ENCODE peak calls at places on chromosomes 5 and 9, in five cellular contexts. One of them, this sample, is unnamed.

GRCh38 chr9:136599811-136600660 is 54.2 kb upstream of the NOTCH1 start:
- DNase-seq in GM12891: no peak
- DNase-seq in heart right ventricle: no peak
- DNase-seq in mesendoderm: peak; percentile 50
- DNase-seq in NCI-H2029: no peak
- DNase-seq in this sample: no peak

GRCh38 chr5:127876384-127876783 is 173.2 kb downstream of the CCDC192 start:
- DNase-seq in GM12891: no peak
- DNase-seq in heart right ventricle: no peak
- DNase-seq in mesendoderm: no peak
- DNase-seq in NCI-H2029: no peak
- DNase-seq in this sample: no peak

GRCh38 chr5:77305921-77306320 is 95.4 kb downstream of the PDE8B start:
- DNase-seq in GM12891: no peak
- DNase-seq in heart right ventricle: no peak
- DNase-seq in mesendoderm: no peak
- DNase-seq in NCI-H2029: no peak
- DNase-seq in this sample: no peak

GRCh38 chr9:16964228-16964627 is 93.8 kb upstream of the BNC2 start:
- DNase-seq in GM12891: no peak
- DNase-seq in heart right ventricle: no peak
- DNase-seq in mesendoderm: peak; percentile 52
- DNase-seq in NCI-H2029: no peak
- DNase-seq in this sample: no peak

GRCh38 chr9:115118471-115119156 is 657 bp upstream of the TNC start:
- DNase-seq in GM12891: no peak
- DNase-seq in heart right ventricle: peak; percentile 21
- DNase-seq in mesendoderm: peak; percentile 98
- DNase-seq in NCI-H2029: peak; percentile 45
- DNase-seq in this sample: no peak

GRCh38 chr9:134624827-134625181 is 16.8 kb upstream of the COL5A1 start:
- DNase-seq in GM12891: no peak
- DNase-seq in heart right ventricle: no peak
- DNase-seq in mesendoderm: peak; percentile 87
- DNase-seq in NCI-H2029: no peak
- DNase-seq in this sample: no peak

GRCh38 chr9:124696101-124696500 is 75.0 kb downstream of the NR6A1 start:
- DNase-seq in GM12891: no peak
- DNase-seq in heart right ventricle: no peak
- DNase-seq in mesendoderm: peak; percentile 49
- DNase-seq in NCI-H2029: no peak
- DNase-seq in this sample: no peak

GRCh38 chr9:6014668-6015270 is 655 bp downstream of the RANBP6 start:
- DNase-seq in GM12891: no peak
- DNase-seq in heart right ventricle: no peak
- DNase-seq in mesendoderm: peak; percentile 64
- DNase-seq in NCI-H2029: no peak
- DNase-seq in this sample: no peak

GRCh38 chr5:33311893-33312292 is 128.9 kb upstream of the TARS1 start:
- DNase-seq in GM12891: no peak
- DNase-seq in heart right ventricle: no peak
- DNase-seq in mesendoderm: no peak
- DNase-seq in NCI-H2029: no peak
- DNase-seq in this sample: no peak

GRCh38 chr5:84816160-84816559 is 431.5 kb upstream of the EDIL3 start:
- DNase-seq in GM12891: no peak
- DNase-seq in heart right ventricle: no peak
- DNase-seq in mesendoderm: no peak
- DNase-seq in NCI-H2029: no peak
- DNase-seq in this sample: no peak

GRCh38 chr5:56164371-56164770 is 68.8 kb downstream of the ANKRD55 start:
- DNase-seq in GM12891: no peak
- DNase-seq in heart right ventricle: no peak
- DNase-seq in mesendoderm: no peak
- DNase-seq in NCI-H2029: no peak
- DNase-seq in this sample: peak; percentile 28